ENCODE peak calls at places on chromosomes 11 and 22, in ten cellular contexts. N is GM23338, Z is Panc1, J is HepG2, T is spleen, A is GM12878, B is sigmoid colon, Q is breast epithelium, G is K562, V is prostate gland. X is an unnamed sample.
A peak's percentile ranks its signal among the peaks of the same experiment; 100 is the strongest.

GRCh38 chr11:14620027-14620511 is 23.5 kb upstream of the PDE3B start:
- DNase-seq in N (no peak), Z (no peak), J (peak; percentile 93), T (no peak), A (no peak), B (peak; percentile 84), Q (no peak), G (no peak), V (no peak), X (no peak)

GRCh38 chr11:60919320-60919719 is 4.9 kb upstream of the TMEM132A start:
- DNase-seq in N (no peak), Z (no peak), J (no peak), T (no peak), A (no peak), B (no peak), Q (no peak), G (no peak), V (no peak), X (no peak)

GRCh38 chr11:117613521-117613920 is 183.5 kb downstream of the DSCAML1 start:
- DNase-seq in N (peak; percentile 56), Z (no peak), J (no peak), T (no peak), A (no peak), B (peak; percentile 42), Q (no peak), G (no peak), V (no peak), X (no peak)

GRCh38 chr11:24679686-24680318 is 182.9 kb downstream of the LUZP2 start:
- DNase-seq in N (peak; percentile 62), Z (no peak), J (no peak), T (no peak), A (no peak), B (no peak), Q (no peak), G (no peak), V (no peak), X (no peak)

GRCh38 chr11:75273331-75273988 is 32.9 kb downstream of the TPBGL start:
- DNase-seq in N (no peak), Z (no peak), J (no peak), T (peak; percentile 69), A (no peak), B (peak; percentile 56), Q (no peak), G (no peak), V (no peak), X (peak; percentile 40)

GRCh38 chr11:94450061-94450460 is 43.6 kb downstream of the MRE11 start:
- DNase-seq in N (no peak), Z (peak; percentile 18), J (no peak), T (no peak), A (no peak), B (no peak), Q (no peak), G (no peak), V (no peak), X (no peak)

GRCh38 chr11:101363706-101364275 is 220.0 kb downstream of the TRPC6 start:
- DNase-seq in N (no peak), Z (no peak), J (no peak), T (no peak), A (no peak), B (no peak), Q (no peak), G (no peak), V (no peak), X (no peak)

GRCh38 chr11:70483077-70483861 is 84.9 kb downstream of the CTTN start:
- DNase-seq in N (peak; percentile 43), Z (peak; percentile 58), J (no peak), T (no peak), A (no peak), B (no peak), Q (no peak), G (peak; percentile 70), V (no peak), X (no peak)

GRCh38 chr11:61834278-61835004 is 6.3 kb downstream of the FADS2 start:
- DNase-seq in N (peak; percentile 80), Z (no peak), J (no peak), T (peak; percentile 78), A (peak; percentile 87), B (no peak), Q (no peak), G (peak; percentile 94), V (no peak), X (no peak)

DNA sequence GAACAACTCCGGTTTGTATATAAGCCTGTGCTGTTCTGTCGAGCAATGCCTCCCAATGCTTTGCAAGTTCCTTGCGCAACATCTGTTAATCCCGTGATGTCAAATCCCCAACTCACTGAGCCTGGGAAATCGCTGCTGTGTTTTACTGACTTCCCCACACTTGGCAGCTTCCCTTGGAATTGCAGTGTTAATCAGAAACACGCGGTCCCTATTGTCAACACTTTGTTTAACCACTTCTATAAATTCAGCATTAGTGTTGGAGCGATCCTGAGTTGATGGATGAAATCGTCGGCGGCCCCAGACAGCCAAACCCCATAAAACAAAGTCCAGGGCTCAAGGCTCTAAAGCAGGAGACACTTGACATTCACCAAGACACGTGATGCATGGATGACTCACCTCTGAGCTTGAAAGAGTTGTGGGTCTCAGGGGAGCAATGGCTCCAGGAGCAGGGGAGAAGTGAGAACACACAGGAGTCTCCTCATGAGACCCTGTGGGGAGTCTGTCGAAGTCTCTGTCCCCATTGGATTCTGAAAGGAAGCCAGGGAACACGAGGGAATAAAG is 555.3 kb downstream of the MIAT start:
- DNase-seq in N (no peak), Z (no peak), J (no peak), T (no peak), A (no peak), B (peak; percentile 97), Q (peak; percentile 55), G (no peak), V (peak; percentile 31), X (peak; percentile 83)
- TF ChIP-seq POLR2AphosphoS5 in N (no peak), Z (no peak), J (no peak), T (no peak), A (no peak), B (peak; percentile 94), Q (peak; percentile 84), G (no peak), V (peak; percentile 52), X (peak; percentile 47)

GRCh38 chr11:107591098-107591445 is at the start of gene ELMOD1:
- DNase-seq in N (peak; percentile 72), Z (no peak), J (peak; percentile 7), T (peak; percentile 78), A (no peak), B (peak; percentile 73), Q (no peak), G (peak; percentile 60), V (no peak), X (no peak)
- H3K27me3 ChIP-seq in N (peaks cover 92% of the 10 kb centered on the region), Z (peaks cover 11% of the 10 kb centered on the region), J (no peaks in the 10 kb centered on the region), T (peaks cover 90% of the 10 kb centered on the region), A (peaks cover 10% of the 10 kb centered on the region), B (peaks cover 19% of the 10 kb centered on the region), Q (no peaks in the 10 kb centered on the region), G (peaks cover 25% of the 10 kb centered on the region), V (peaks cover 4% of the 10 kb centered on the region), X (peaks cover 80% of the 10 kb centered on the region)

GRCh38 chr11:130478204-130478701 is 29.8 kb downstream of the ADAMTS15 start:
- DNase-seq in N (no peak), Z (peak; percentile 25), J (no peak), T (no peak), A (no peak), B (peak; percentile 93), Q (peak; percentile 44), G (no peak), V (no peak), X (no peak)
- TF ChIP-seq POLR2AphosphoS5 in N (no peak), Z (no peak), J (no peak), T (peak; percentile 81), A (no peak), B (peak; percentile 65), Q (peak; percentile 91), G (no peak), V (no peak), X (peak; percentile 52)

GRCh38 chr22:22716136-22716535 is 71.7 kb downstream of the GGTLC2 start:
- DNase-seq in N (no peak), Z (no peak), J (no peak), T (no peak), A (no peak), B (no peak), Q (no peak), G (no peak), V (no peak), X (no peak)

GRCh38 chr22:22720201-22720723 is 75.8 kb downstream of the GGTLC2 start:
- DNase-seq in N (peak; percentile 77), Z (peak; percentile 18), J (peak; percentile 32), T (no peak), A (peak; percentile 57), B (no peak), Q (no peak), G (peak; percentile 93), V (no peak), X (no peak)

GRCh38 chr22:22717723-22718122 is 73.3 kb downstream of the GGTLC2 start:
- DNase-seq in N (no peak), Z (no peak), J (no peak), T (no peak), A (no peak), B (no peak), Q (no peak), G (no peak), V (no peak), X (no peak)

GRCh38 chr22:22721681-22722309 is 77.4 kb downstream of the GGTLC2 start:
- DNase-seq in N (no peak), Z (no peak), J (no peak), T (no peak), A (peak; percentile 55), B (no peak), Q (no peak), G (no peak), V (no peak), X (no peak)

DNA sequence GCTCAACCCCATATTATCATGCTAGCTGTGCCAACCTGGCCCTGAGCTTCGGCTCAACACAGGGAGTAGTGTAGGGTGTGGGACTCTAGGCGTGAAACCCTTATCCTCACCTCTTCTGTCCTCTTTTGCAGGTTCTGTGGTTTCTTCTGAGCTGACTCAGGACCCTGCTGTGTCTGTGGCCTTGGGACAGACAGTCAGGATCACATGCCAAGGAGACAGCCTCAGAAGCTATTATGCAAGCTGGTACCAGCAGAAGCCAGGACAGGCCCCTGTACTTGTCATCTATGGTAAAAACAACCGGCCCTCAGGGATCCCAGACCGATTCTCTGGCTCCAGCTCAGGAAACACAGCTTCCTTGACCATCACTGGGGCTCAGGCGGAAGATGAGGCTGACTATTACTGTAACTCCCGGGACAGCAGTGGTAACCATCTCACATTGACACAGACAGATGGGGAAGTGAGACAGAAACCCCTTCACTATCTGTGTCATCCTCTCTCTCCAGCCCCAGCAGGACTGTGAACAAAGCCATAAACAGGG is 76.4 kb downstream of the GGTLC2 start:
- DNase-seq in N (no peak), Z (no peak), J (no peak), T (no peak), A (peak; percentile 62), B (no peak), Q (no peak), G (no peak), V (no peak), X (no peak)
- H3K27me3 ChIP-seq in N (peaks cover 100% of the 10 kb centered on the region), Z (peaks cover 2% of the 10 kb centered on the region), J (no peaks in the 10 kb centered on the region), T (no peaks in the 10 kb centered on the region), A (no peaks in the 10 kb centered on the region), B (no peaks in the 10 kb centered on the region), Q (no peaks in the 10 kb centered on the region), G (peaks cover 11% of the 10 kb centered on the region), V (no peaks in the 10 kb centered on the region), X (peaks cover 8% of the 10 kb centered on the region)

GRCh38 chr11:111429066-111429506 is 50.0 kb upstream of the POU2AF1 start:
- DNase-seq in N (peak; percentile 82), Z (no peak), J (peak; percentile 64), T (no peak), A (no peak), B (peak; percentile 81), Q (no peak), G (peak; percentile 54), V (no peak), X (peak; percentile 82)
- TF ChIP-seq POLR2AphosphoS5 in N (no peak), Z (no peak), J (no peak), T (no peak), A (no peak), B (no peak), Q (no peak), G (no peak), V (no peak), X (no peak)

GRCh38 chr22:22565991-22566390 is 6.9 kb upstream of the PRAME start:
- DNase-seq in N (no peak), Z (no peak), J (no peak), T (no peak), A (no peak), B (no peak), Q (no peak), G (no peak), V (no peak), X (no peak)
- H3K27me3 ChIP-seq in N (peaks cover 100% of the 10 kb centered on the region), Z (no peaks in the 10 kb centered on the region), J (peaks cover 1% of the 10 kb centered on the region), T (peaks cover 17% of the 10 kb centered on the region), A (no peaks in the 10 kb centered on the region), B (no peaks in the 10 kb centered on the region), Q (no peaks in the 10 kb centered on the region), G (peaks cover 49% of the 10 kb centered on the region), V (no peaks in the 10 kb centered on the region), X (peaks cover 26% of the 10 kb centered on the region)

X was measured in suprapubic skin.